ENCODE peak calls at places on chromosome 19, in four cellular contexts. O is K562, P is A549, Y is HepG2. W is an unnamed sample.
A peak's percentile ranks its signal among the peaks of the same experiment; 100 is the strongest.

GRCh38 chr19:48171584-48172170 is 1.2 kb downstream of the ZSWIM9 start:
- DNase-seq in Y (no peak), P (no peak), O (no peak), W (no peak)

GRCh38 chr19:23415034-23415433 is 19.8 kb upstream of the ZNF91 start:
- DNase-seq in Y (no peak), O (no peak), P (no peak), W (no peak)

GRCh38 chr19:49802836-49803528 is 10.1 kb downstream of the FUZ start:
- DNase-seq in P (no peak), Y (no peak), O (no peak), W (no peak)

GRCh38 chr19:339262-339887 is 5.2 kb downstream of the MIER2 start:
- DNase-seq in P (no peak), O (peak; percentile 45), Y (no peak), W (no peak)

GRCh38 chr19:48681127-48681470 is 8.3 kb upstream of the NTN5 start:
- DNase-seq in O (peak; percentile 64), Y (no peak), P (no peak), W (no peak)

GRCh38 chr19:28596561-28597071 is 616.3 kb downstream of the UQCRFS1 start:
- DNase-seq in O (no peak), P (no peak), Y (no peak), W (no peak)

GRCh38 chr19:41323430-41324125 is 13.6 kb downstream of the CCDC97 start:
- DNase-seq in Y (peak; percentile 87), P (peak; percentile 93), O (peak; percentile 92), W (peak; percentile 98)

GRCh38 chr19:39539165-39539518 is 819 bp downstream of the EID2 start:
- DNase-seq in P (peak; percentile 78), Y (peak; percentile 52), O (peak; percentile 22), W (peak; percentile 61)

GRCh38 chr19:38526430-38526829 is 91.3 kb downstream of the MAP4K1 start:
- DNase-seq in O (no peak), P (no peak), Y (no peak), W (no peak)

GRCh38 chr19:39544201-39544903 is 4.4 kb upstream of the EID2 start:
- DNase-seq in Y (no peak), P (no peak), O (no peak), W (no peak)

GRCh38 chr19:18021121-18021755 is 13.3 kb downstream of the ARRDC2 start:
- DNase-seq in Y (no peak), P (no peak), O (peak; percentile 83), W (peak; percentile 97)
- H3K4me2 ChIP-seq in Y (peak overlapping the region; percentile 88), P (peak overlapping the region; percentile 93), O (peak overlapping the region; percentile 97), W (no peak overlapping the region)

DNA sequence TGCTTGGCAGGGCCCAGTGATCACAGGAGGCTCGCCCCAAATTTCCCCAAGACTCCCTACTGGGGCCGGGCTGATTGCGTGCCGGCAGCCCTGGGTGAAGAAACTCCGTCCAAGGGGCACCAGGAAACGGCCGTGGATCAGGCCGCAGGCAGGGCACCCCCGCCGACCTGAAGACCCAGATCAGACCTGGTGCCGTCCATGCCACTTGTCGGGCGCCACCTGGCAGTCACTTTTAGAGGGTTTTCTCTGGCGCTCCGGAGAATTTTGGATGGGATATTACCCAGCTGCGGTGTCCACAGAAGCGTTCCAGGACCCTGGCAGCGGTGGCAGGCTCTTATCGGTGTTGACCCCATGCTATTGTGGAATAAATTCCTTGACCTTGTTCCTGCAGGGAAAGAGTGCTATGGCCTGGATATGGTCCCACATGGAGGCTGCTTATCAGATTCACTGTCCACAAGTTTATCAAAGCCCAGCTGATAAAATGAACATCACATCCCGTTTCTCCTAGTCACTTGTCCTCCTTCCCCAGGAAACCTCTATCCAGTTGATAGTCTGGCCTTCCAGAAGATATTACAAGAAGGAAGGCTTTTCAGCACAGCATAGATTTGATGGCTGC is 38.2 kb downstream of the IGFL2 start:
- DNase-seq in Y (no peak), O (no peak), P (no peak), W (no peak)
- TF ChIP-seq JUN in Y (no peak), O (no peak), P (no peak), W (no peak)

GRCh38 chr19:58355891-58356235 is 2.6 kb upstream of the A1BG start:
- DNase-seq in Y (no peak), P (no peak), O (no peak), W (no peak)

GRCh38 chr19:58355215-58355796 is 2.0 kb upstream of the A1BG start:
- DNase-seq in O (no peak), P (no peak), Y (no peak), W (no peak)

GRCh38 chr19:58357798-58358145 is 4.5 kb upstream of the A1BG start:
- DNase-seq in P (no peak), O (no peak), Y (no peak), W (no peak)

GRCh38 chr19:58356236-58356970 is 3.1 kb upstream of the A1BG start:
- DNase-seq in O (no peak), Y (no peak), P (no peak), W (peak; percentile 54)

DNA sequence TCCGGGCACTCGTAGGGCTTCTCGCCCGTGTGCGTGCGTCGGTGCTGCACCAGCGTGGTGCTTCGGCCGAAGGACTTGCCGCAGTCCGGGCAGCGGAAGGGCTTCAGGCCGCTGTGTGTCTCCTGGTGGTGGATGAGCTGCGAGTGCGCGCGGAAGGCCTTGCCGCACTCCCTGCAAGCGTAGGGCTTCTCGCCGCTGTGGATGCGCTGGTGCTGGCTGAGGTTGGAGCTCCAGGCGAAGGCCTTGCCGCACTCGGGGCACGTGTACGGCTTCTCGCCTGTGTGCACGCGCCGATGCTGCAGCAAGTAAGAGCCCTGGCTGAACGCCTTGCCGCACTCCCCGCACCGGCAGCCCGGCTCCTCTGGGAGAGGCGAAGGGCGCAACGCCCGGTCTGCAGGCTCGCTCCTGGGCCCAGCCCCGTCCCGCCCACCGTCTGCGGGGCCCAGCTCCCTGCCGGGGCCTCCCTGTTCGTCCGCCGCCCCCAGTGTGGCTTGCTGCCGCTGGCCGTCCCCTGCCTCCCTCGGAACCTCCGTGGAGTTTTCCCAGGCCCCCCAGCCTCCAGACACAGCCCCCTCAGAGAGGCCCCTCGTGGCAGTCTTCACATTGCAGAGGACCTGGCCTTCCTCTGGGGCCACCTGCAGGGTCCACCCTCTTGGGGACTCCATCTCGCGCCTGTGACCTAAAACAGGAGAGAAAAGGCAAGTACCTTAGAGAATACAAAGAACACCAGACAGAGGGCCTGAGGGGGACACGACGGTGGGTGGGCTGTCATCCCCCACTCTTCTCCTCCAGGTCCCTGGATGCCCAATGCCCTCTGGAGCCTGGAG is 3.9 kb upstream of the A1BG start:
- DNase-seq in Y (no peak), P (no peak), O (no peak), W (no peak)
- TF ChIP-seq MYC in Y (no peak), P (no peak), O (no peak), W (no peak)

GRCh38 chr19:10116866-10117616 is 2.7 kb downstream of the EIF3G start:
- DNase-seq in O (no peak), Y (no peak), P (no peak), W (no peak)

GRCh38 chr19:10122066-10122465 is 2.4 kb upstream of the EIF3G start:
- DNase-seq in Y (no peak), O (no peak), P (no peak), W (peak; percentile 44)

GRCh38 chr19:10124429-10124828 is 4.7 kb upstream of the EIF3G start:
- DNase-seq in P (no peak), O (no peak), Y (no peak), W (no peak)

GRCh38 chr19:10118960-10119359 is 739 bp downstream of the EIF3G start:
- DNase-seq in P (no peak), Y (no peak), O (peak; percentile 47), W (no peak)

DNA sequence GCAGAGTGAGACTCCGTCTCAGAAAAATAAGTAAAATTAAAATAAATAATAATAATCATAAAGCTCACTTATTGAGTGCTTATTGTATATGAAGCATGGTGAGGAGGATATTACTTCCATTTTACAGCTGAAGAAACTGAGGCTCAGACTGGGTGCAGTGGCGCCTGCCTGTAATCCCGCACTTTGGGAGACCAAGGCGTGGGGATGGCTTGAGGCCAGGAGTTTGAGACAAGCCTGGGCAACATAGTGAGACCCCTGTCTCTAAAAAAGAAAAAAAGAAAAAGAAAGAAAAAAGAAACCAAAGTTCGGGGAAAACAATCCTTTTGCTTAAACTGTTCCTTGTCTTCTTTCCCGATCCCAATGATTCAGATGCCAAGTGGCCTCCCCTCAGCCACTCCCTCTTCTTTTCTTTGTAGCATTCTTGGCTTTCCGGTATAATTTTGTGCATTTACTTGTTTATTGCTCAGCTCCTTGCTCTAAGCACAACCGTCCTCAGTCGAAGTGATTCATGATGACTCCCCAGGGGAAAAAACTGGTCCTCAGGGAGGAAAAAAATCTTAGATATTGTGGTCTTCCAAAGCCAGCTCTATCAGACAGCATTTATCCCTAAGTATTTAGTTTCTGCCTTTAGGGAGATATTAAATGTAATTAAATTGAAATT is 969 bp upstream of the EIF3G start:
- DNase-seq in P (no peak), O (no peak), Y (no peak), W (peak; percentile 40)
- H3K4me2 ChIP-seq in P (peak overlapping the region; percentile 7), O (no peak overlapping the region), Y (no peak overlapping the region), W (peak overlapping the region; percentile 37)

DNA sequence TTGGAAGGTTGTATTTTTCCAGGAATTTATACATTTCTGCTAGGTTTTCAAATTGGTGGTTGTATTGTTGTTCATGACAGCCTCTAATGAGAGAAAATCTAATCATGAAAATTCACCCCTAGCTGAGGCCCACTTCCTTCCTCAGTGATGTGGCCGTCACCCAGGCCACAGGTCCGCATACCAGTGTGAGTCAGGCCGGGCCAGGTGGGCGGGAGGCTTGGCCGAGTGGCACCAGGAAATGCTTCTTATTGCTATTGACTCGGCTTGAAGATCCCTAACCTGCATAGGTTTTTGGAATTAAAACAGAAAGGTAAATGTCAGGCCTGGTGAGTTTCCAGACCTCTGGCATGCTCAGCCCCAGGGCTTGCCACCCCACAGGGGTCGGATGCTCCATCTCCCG is 88.7 kb downstream of the SCGB2B2 start:
- DNase-seq in O (no peak), Y (no peak), P (no peak), W (peak; percentile 7)
- TF ChIP-seq JUN in O (no peak), Y (no peak), P (no peak), W (no peak)

W was measured in endothelial cell of umbilical vein.